ENCODE peak calls at places on chromosomes 1 and 21, in seven cellular contexts. U is NCI-H345, R is DMS153, L is transverse colon, V is HT-29, D is GM04504, Q is cardiac muscle cell. C is an unnamed sample.

GRCh38 chr1:30403061-30403645 is 320.2 kb downstream of the MATN1 start:
- DNase-seq in U (no peak), R (no peak), Q (no peak), D (no peak), L (no peak), V (no peak), C (no peak)

GRCh38 chr21:35649186-35649585 is 411.1 kb downstream of the SETD4 start:
- DNase-seq in L (no peak), R (peak), Q (no peak), D (peak), U (peak), V (no peak), C (no peak)

GRCh38 chr1:67840449-67840848 is 7.2 kb upstream of the GNG12 start:
- DNase-seq in V (no peak), R (no peak), D (peak), U (no peak), L (no peak), Q (no peak), C (peak)

GRCh38 chr1:187928288-187928687 is 1099.5 kb downstream of the PLA2G4A start:
- DNase-seq in L (no peak), D (no peak), U (no peak), Q (peak), V (peak), R (no peak), C (peak)

GRCh38 chr1:41024953-41025352 is 3.4 kb upstream of the SLFNL1 start:
- DNase-seq in D (no peak), Q (no peak), L (no peak), V (no peak), R (no peak), U (no peak), C (no peak)

GRCh38 chr1:89962024-89962741 is 32.7 kb upstream of the ZNF326 start:
- DNase-seq in Q (no peak), R (no peak), V (no peak), L (no peak), D (no peak), U (no peak), C (no peak)

GRCh38 chr1:20462397-20462796 is 23.6 kb downstream of the CAMK2N1 start:
- DNase-seq in D (no peak), L (no peak), R (no peak), U (no peak), V (no peak), Q (no peak), C (no peak)

GRCh38 chr1:23169727-23170335 is 1.2 kb upstream of the LUZP1 start:
- DNase-seq in U (no peak), D (peak), V (peak), Q (no peak), R (peak), L (peak), C (peak)

GRCh38 chr21:26842976-26843911 is 2.0 kb downstream of the ADAMTS1 start:
- DNase-seq in L (peak), D (peak), R (no peak), V (peak), Q (peak), U (no peak), C (peak)